ENCODE peak calls at places on chromosomes 5 and 9, in seven cellular contexts. W is left ventricle myocardium inferior, E is HAP-1, M is PC-3, K is cardiac muscle cell, L is NT2/D1, N is mammary epithelial cell. J is an unnamed sample.

GRCh38 chr5:1831677-1832313 is 30.6 kb downstream of the NDUFS6 start:
- DNase-seq in W (no peak), E (no peak), M (no peak), K (no peak), L (no peak), N (no peak), J (no peak)

GRCh38 chr9:4680750-4681149 is 1.4 kb downstream of the CDC37L1 start:
- DNase-seq in W (no peak), E (no peak), M (no peak), K (no peak), L (no peak), N (peak; percentile 29), J (no peak)

GRCh38 chr9:95363051-95363841 is 45.7 kb upstream of the FANCC start:
- DNase-seq in W (no peak), E (no peak), M (no peak), K (no peak), L (no peak), N (no peak), J (no peak)

GRCh38 chr5:180352116-180352975 is 790 bp downstream of the GFPT2 start:
- DNase-seq in W (peak; percentile 59), E (peak; percentile 49), M (no peak), K (peak; percentile 53), L (no peak), N (no peak), J (peak; percentile 18)

GRCh38 chr5:16508730-16509531 is 43.3 kb upstream of the ZNF622 start:
- DNase-seq in W (peak; percentile 78), E (no peak), M (peak; percentile 39), K (peak; percentile 89), L (no peak), N (peak; percentile 89), J (no peak)

GRCh38 chr5:103780794-103781193 is 218.2 kb upstream of the NUDT12 start:
- DNase-seq in W (no peak), E (no peak), M (no peak), K (no peak), L (no peak), N (no peak), J (no peak)

GRCh38 chr5:131818001-131818724 is 21.3 kb upstream of the FNIP1 start:
- DNase-seq in W (no peak), E (no peak), M (no peak), K (no peak), L (no peak), N (no peak), J (no peak)

GRCh38 chr5:44332360-44332971 is 56.8 kb downstream of the FGF10 start:
- DNase-seq in W (no peak), E (no peak), M (peak; percentile 82), K (peak; percentile 71), L (peak; percentile 16), N (peak; percentile 32), J (no peak)

GRCh38 chr9:7982907-7983306 is 183.3 kb upstream of the DMAC1 start:
- DNase-seq in W (no peak), E (peak; percentile 12), M (no peak), K (no peak), L (no peak), N (no peak), J (no peak)

GRCh38 chr5:135356522-135357318 is 42.3 kb downstream of the MACROH2A1 start:
- DNase-seq in W (peak; percentile 83), E (no peak), M (no peak), K (peak; percentile 67), L (no peak), N (no peak), J (peak; percentile 88)

GRCh38 chr9:35749515-35750255 is 598 bp downstream of the RGP1 start:
- DNase-seq in W (no peak), E (peak; percentile 58), M (peak; percentile 19), K (peak; percentile 45), L (no peak), N (peak; percentile 41), J (peak; percentile 51)

GRCh38 chr9:78491402-78491801 is 194.5 kb downstream of the PSAT1 start:
- DNase-seq in W (no peak), E (no peak), M (no peak), K (peak; percentile 34), L (no peak), N (no peak), J (no peak)

GRCh38 chr9:130718576-130718975 is 25.0 kb downstream of the EXOSC2 start:
- DNase-seq in W (no peak), E (no peak), M (no peak), K (no peak), L (no peak), N (no peak), J (no peak)

GRCh38 chr5:73115399-73116051 is 4.8 kb upstream of the TMEM171 start:
- DNase-seq in W (no peak), E (no peak), M (peak; percentile 74), K (no peak), L (no peak), N (peak; percentile 67), J (peak; percentile 76)

GRCh38 chr9:136614372-136614922 is 48.3 kb upstream of the EGFL7 start:
- DNase-seq in W (peak; percentile 65), E (no peak), M (no peak), K (no peak), L (no peak), N (no peak), J (no peak)

GRCh38 chr9:36980148-36980974 is 53.7 kb downstream of the PAX5 start:
- DNase-seq in W (no peak), E (peak; percentile 72), M (peak; percentile 48), K (no peak), L (peak; percentile 68), N (peak; percentile 32), J (no peak)

GRCh38 chr9:35163413-35163812 is 1.6 kb downstream of the UNC13B start:
- DNase-seq in W (no peak), E (no peak), M (no peak), K (no peak), L (no peak), N (no peak), J (no peak)

GRCh38 chr9:132694144-132694543 is 23.9 kb downstream of the GTF3C4 start:
- DNase-seq in W (no peak), E (no peak), M (peak; percentile 17), K (no peak), L (no peak), N (peak; percentile 24), J (no peak)

GRCh38 chr9:130897105-130897751 is 616 bp upstream of the QRFP start:
- DNase-seq in W (no peak), E (no peak), M (no peak), K (no peak), L (no peak), N (no peak), J (no peak)

GRCh38 chr9:120723547-120723946 is 9.3 kb upstream of the MEGF9 start:
- DNase-seq in W (no peak), E (no peak), M (no peak), K (no peak), L (no peak), N (no peak), J (peak; percentile 51)

GRCh38 chr5:10030219-10030831 is 219.4 kb downstream of the ATPSCKMT start:
- DNase-seq in W (no peak), E (no peak), M (peak; percentile 76), K (peak; percentile 39), L (peak; percentile 48), N (peak; percentile 30), J (no peak)

GRCh38 chr9:138042640-138043039 is 165.1 kb downstream of the CACNA1B start:
- DNase-seq in W (no peak), E (no peak), M (no peak), K (no peak), L (no peak), N (no peak), J (no peak)

GRCh38 chr9:117218951-117219350 is 195.9 kb downstream of the ASTN2 start:
- DNase-seq in W (no peak), E (no peak), M (no peak), K (no peak), L (no peak), N (no peak), J (no peak)

GRCh38 chr5:112742424-112742823 is 4.7 kb downstream of the APC start:
- DNase-seq in W (no peak), E (no peak), M (peak; percentile 26), K (no peak), L (no peak), N (no peak), J (no peak)
- H3K4me3 ChIP-seq in W (no peak overlapping the region), E (no peak overlapping the region), M (no peak overlapping the region), K (no peak overlapping the region), L (no peak overlapping the region), N (no peak overlapping the region), J (no peak overlapping the region)

GRCh38 chr5:171102877-171103610 is 206.0 kb upstream of the TLX3 start:
- DNase-seq in W (no peak), E (no peak), M (no peak), K (no peak), L (peak; percentile 63), N (no peak), J (no peak)
- H3K4me3 ChIP-seq in W (no peak overlapping the region), E (no peak overlapping the region), M (no peak overlapping the region), K (no peak overlapping the region), L (no peak overlapping the region), N (no peak overlapping the region), J (no peak overlapping the region)

DNA sequence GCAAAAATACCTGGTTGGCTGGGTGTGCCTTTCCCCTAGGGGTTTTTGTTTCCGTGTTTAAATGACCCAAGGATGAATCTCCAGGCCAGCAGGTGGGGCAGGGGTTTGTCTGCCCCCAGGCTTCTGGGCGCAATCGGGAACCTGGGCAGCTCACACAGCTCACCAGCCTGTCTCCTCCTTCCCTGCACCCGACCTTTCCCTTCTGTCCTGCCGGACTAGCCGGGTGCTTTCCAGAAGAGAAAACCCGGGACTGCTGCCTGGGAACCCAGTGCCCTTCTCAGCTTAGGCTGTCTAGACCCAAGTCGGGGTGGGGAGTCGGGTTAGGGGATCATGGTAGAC is 84.3 kb downstream of the DAB2IP start:
- DNase-seq in W (no peak), E (no peak), M (no peak), K (peak; percentile 30), L (no peak), N (peak; percentile 62), J (no peak)
- H3K4me3 ChIP-seq in W (peak overlapping the region; percentile 67), E (no peak overlapping the region), M (no peak overlapping the region), K (peak overlapping the region; percentile 27), L (peak overlapping the region; percentile 41), N (peak overlapping the region; percentile 35), J (no peak overlapping the region)

DNA sequence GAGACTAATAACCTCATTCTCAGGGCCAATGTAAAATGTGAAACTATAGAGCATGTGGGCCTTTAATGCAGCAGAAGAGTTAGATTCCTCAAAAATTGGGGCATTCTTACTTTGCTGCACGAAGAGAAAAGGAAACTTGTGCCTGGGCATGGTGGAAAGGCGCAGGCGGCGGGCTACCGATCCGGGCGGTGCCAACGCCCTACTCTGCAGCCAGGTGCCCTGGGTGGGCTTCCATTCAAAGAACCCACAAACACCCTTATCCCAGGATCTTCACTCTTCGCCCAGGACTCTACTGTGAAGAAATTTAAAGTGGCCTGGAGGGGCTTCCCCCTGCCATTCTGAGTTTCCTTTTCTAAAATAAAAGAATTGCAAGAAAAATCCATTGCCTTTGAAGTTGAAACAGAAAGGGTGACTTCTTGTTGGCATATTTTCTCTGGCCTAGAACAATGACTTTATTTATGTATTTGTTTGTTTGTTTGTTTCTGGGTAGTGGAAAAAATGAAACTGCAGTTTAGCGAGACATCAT is 124.9 kb downstream of the TMEM161B start:
- DNase-seq in W (no peak), E (no peak), M (no peak), K (no peak), L (no peak), N (no peak), J (no peak)
- H3K4me3 ChIP-seq in W (peak overlapping the region; percentile 68), E (no peak overlapping the region), M (no peak overlapping the region), K (no peak overlapping the region), L (no peak overlapping the region), N (no peak overlapping the region), J (peak overlapping the region; percentile 42)

GRCh38 chr5:149519624-149520023 is 31.6 kb downstream of the CSNK1A1 start:
- DNase-seq in W (no peak), E (no peak), M (no peak), K (no peak), L (no peak), N (no peak), J (no peak)
- H3K4me3 ChIP-seq in W (no peak overlapping the region), E (no peak overlapping the region), M (no peak overlapping the region), K (no peak overlapping the region), L (no peak overlapping the region), N (no peak overlapping the region), J (no peak overlapping the region)